ENCODE peak calls at places on chromosomes 11 and 22, in nine cellular contexts. H is AG10803, X is endothelial cell of umbilical vein, T is heart left ventricle, Y is body of pancreas, W is cardiac muscle cell, Q is PC-3, A is GM12864, C is astrocyte of the spinal cord. M is an unnamed sample.

GRCh38 chr22:17638182-17638431 is 450 bp upstream of the BCL2L13 start:
- DNase-seq in H (peak), X (no peak), T (no peak), Y (no peak), W (no peak), Q (no peak), A (no peak), C (no peak), M (no peak)

GRCh38 chr11:19437760-19438159 is 197.0 kb upstream of the E2F8 start:
- DNase-seq in H (peak), X (peak), T (no peak), Y (no peak), W (peak), Q (peak), A (no peak), C (peak), M (no peak)

GRCh38 chr11:116217006-116217405 is 555.8 kb downstream of the BUD13 start:
- DNase-seq in H (peak), X (peak), T (no peak), Y (peak), W (peak), Q (peak), A (no peak), C (peak), M (peak)

GRCh38 chr11:74634537-74634936 is 42.2 kb downstream of the POLD3 start:
- DNase-seq in H (peak), X (peak), T (no peak), Y (peak), W (peak), Q (peak), A (no peak), C (peak), M (no peak)

GRCh38 chr22:27641049-27641790 is 160.3 kb downstream of the MN1 start:
- DNase-seq in H (no peak), X (no peak), T (no peak), Y (no peak), W (no peak), Q (no peak), A (no peak), C (no peak), M (no peak)

GRCh38 chr11:44814881-44815592 is 88.3 kb downstream of the TSPAN18 start:
- DNase-seq in H (peak), X (no peak), T (no peak), Y (no peak), W (peak), Q (no peak), A (no peak), C (peak), M (no peak)

GRCh38 chr11:33383920-33384209 is 126.7 kb downstream of the HIPK3 start:
- DNase-seq in H (no peak), X (no peak), T (no peak), Y (no peak), W (no peak), Q (no peak), A (no peak), C (no peak), M (no peak)

GRCh38 chr11:111960916-111961315 is 23.8 kb downstream of the DIXDC1 start:
- DNase-seq in H (no peak), X (no peak), T (no peak), Y (peak), W (no peak), Q (peak), A (no peak), C (no peak), M (no peak)

GRCh38 chr11:129023968-129024676 is 81.5 kb upstream of the TP53AIP1 start:
- DNase-seq in H (no peak), X (peak), T (no peak), Y (peak), W (peak), Q (peak), A (no peak), C (peak), M (no peak)

GRCh38 chr11:5226732-5227327 is at the start of gene HBB:
- DNase-seq in H (no peak), X (no peak), T (no peak), Y (no peak), W (no peak), Q (no peak), A (no peak), C (no peak), M (no peak)

GRCh38 chr11:117584056-117584830 is 212.8 kb downstream of the DSCAML1 start:
- DNase-seq in H (peak), X (no peak), T (no peak), Y (no peak), W (peak), Q (no peak), A (no peak), C (peak), M (no peak)

GRCh38 chr22:28019360-28019759 is 100.3 kb upstream of the PITPNB start:
- DNase-seq in H (peak), X (no peak), T (no peak), Y (peak), W (no peak), Q (peak), A (no peak), C (no peak), M (no peak)

GRCh38 chr11:7546324-7546791 is 32.6 kb downstream of the PPFIBP2 start:
- DNase-seq in H (peak), X (no peak), T (no peak), Y (no peak), W (no peak), Q (peak), A (no peak), C (no peak), M (no peak)

GRCh38 chr11:70082829-70083228 is 4.7 kb downstream of the ANO1 start:
- DNase-seq in H (no peak), X (peak), T (peak), Y (no peak), W (no peak), Q (peak), A (no peak), C (no peak), M (no peak)

GRCh38 chr11:35791088-35791958 is 128.7 kb downstream of the TRIM44 start:
- DNase-seq in H (no peak), X (no peak), T (no peak), Y (no peak), W (no peak), Q (no peak), A (no peak), C (no peak), M (no peak)

GRCh38 chr11:92678212-92678611 is 291.2 kb upstream of the MTNR1B start:
- DNase-seq in H (no peak), X (no peak), T (no peak), Y (no peak), W (no peak), Q (no peak), A (no peak), C (no peak), M (no peak)

GRCh38 chr11:117005758-117006157 is 92.5 kb downstream of the SIK3 start:
- DNase-seq in H (no peak), X (no peak), T (no peak), Y (no peak), W (no peak), Q (no peak), A (no peak), C (no peak), M (no peak)

GRCh38 chr11:19820100-19820499 is 107.5 kb downstream of the NAV2 start:
- DNase-seq in H (peak), X (no peak), T (no peak), Y (no peak), W (peak), Q (no peak), A (no peak), C (peak), M (no peak)

GRCh38 chr22:30025187-30025586 is 55.1 kb upstream of the HORMAD2 start:
- DNase-seq in H (no peak), X (no peak), T (no peak), Y (no peak), W (no peak), Q (peak), A (no peak), C (no peak), M (no peak)

GRCh38 chr22:33568934-33569496 is 351.3 kb downstream of the LARGE1 start:
- DNase-seq in H (no peak), X (no peak), T (no peak), Y (no peak), W (no peak), Q (no peak), A (no peak), C (no peak), M (no peak)

GRCh38 chr11:88402192-88402715 is 64.7 kb upstream of the CTSC start:
- DNase-seq in H (peak), X (peak), T (no peak), Y (no peak), W (peak), Q (peak), A (no peak), C (peak), M (no peak)

DNA sequence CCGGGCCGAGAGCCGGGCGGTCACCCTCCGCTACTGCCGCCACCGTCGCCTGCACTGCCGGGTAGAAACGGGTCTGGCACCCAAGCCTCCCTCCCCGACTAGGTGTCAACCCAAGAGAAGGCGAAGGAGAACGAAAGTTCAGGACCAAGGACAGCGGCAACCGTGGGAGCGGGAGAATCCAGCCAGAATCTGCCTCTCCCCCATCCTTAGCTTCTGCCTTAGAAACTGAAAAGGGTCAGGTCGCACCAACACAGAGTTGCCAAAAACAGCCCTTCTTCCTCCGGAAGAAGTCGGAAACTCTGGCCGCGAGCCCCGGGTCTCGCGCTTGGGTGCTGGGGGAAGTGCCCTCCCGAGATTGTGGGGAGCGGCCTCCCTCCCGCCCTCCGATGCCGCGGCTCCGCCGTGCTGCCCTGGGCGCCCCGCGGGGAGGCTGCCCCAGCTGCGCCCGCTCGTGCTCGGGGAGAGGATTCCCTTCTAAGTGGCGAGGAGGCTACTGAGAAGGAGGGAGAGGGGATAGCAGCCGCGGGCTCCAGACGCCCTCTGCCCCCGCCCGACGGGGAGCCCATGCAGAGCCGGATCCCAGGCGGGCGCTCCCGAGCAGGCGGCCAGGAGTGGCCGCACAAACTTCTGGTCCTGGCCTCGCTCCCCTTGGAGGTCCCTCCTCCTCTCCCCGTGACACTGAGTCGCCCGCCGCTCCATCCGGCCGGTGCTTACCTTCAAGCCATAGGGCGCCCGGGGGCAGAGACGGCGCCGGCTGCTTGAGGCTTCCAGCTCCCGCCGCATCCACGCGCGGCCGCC is 637 bp downstream of the DRD2 start:
- DNase-seq in H (peak), X (peak), T (peak), Y (peak), W (peak), Q (peak), A (no peak), C (peak), M (peak)
- H3K4me3 ChIP-seq in H (no peak), X (no peak), T (no peak), Y (no peak), W (peak), Q (peak), A (no peak), C (no peak), M (no peak)

GRCh38 chr11:10606536-10607208 is 38.2 kb upstream of the LYVE1 start:
- DNase-seq in H (peak), X (peak), T (no peak), Y (no peak), W (peak), Q (peak), A (peak), C (peak), M (no peak)
- H3K4me3 ChIP-seq in H (no peak), X (no peak), T (no peak), Y (no peak), W (no peak), Q (no peak), A (no peak), C (no peak), M (no peak)

GRCh38 chr11:73549367-73549766 is 48.5 kb downstream of the FAM168A start:
- DNase-seq in H (no peak), X (no peak), T (no peak), Y (no peak), W (no peak), Q (no peak), A (no peak), C (no peak), M (no peak)
- H3K4me3 ChIP-seq in H (no peak), X (no peak), T (no peak), Y (no peak), W (no peak), Q (no peak), A (no peak), C (no peak), M (no peak)

GRCh38 chr11:2466869-2467694 is 22.3 kb downstream of the KCNQ1 start:
- DNase-seq in H (no peak), X (no peak), T (peak), Y (no peak), W (no peak), Q (no peak), A (no peak), C (no peak), M (no peak)
- H3K4me3 ChIP-seq in H (no peak), X (no peak), T (no peak), Y (no peak), W (no peak), Q (no peak), A (no peak), C (no peak), M (no peak)

M was measured in heart right ventricle.